ENCODE peak calls at places on chromosomes 4 and X, in four cellular contexts. V is NCI-H460, J is Ammon's horn, N is NCI-H2081. R is an unnamed sample.

GRCh38 chrX:18997916-18998315 is 14.0 kb upstream of the PHKA2 start:
- DNase-seq in V (no peak), J (no peak), N (no peak), R (no peak)

GRCh38 chr4:3070709-3071500 is 3.4 kb downstream of the HTT-AS start:
- DNase-seq in N (no peak), V (no peak), J (no peak), R (no peak)

GRCh38 chr4:20829958-20830357 is 129.7 kb downstream of the PACRGL start:
- DNase-seq in V (no peak), J (no peak), N (no peak), R (no peak)

GRCh38 chrX:23403849-23404248 is 69.2 kb downstream of the PTCHD1 start:
- DNase-seq in V (no peak), N (peak), J (no peak), R (no peak)

GRCh38 chr4:600166-600565 is 24.1 kb upstream of the TMEM271 start:
- DNase-seq in V (no peak), N (no peak), J (no peak), R (no peak)

GRCh38 chrX:24167719-24168472 is 18.4 kb downstream of the ZFX start:
- DNase-seq in N (no peak), V (no peak), J (no peak), R (no peak)

GRCh38 chr4:3073158-3074077 is 920 bp downstream of the HTT-AS start:
- DNase-seq in V (no peak), J (no peak), N (no peak), R (no peak)

GRCh38 chr4:161919442-161920220 is 244.2 kb downstream of the FSTL5 start:
- DNase-seq in V (no peak), J (no peak), N (no peak), R (no peak)

GRCh38 chrX:44483965-44484606 is 58.6 kb downstream of the FUNDC1 start:
- DNase-seq in V (no peak), J (no peak), N (no peak), R (no peak)

GRCh38 chrX:153708415-153708814 is 15.8 kb downstream of the BCAP31 start:
- DNase-seq in V (peak), J (peak), N (peak), R (no peak)

GRCh38 chr4:38178666-38178995 is 218.4 kb downstream of the PTTG2 start:
- DNase-seq in J (no peak), V (no peak), N (no peak), R (no peak)

GRCh38 chrX:1582686-1583437 is 8.5 kb upstream of the AKAP17A start:
- DNase-seq in J (no peak), N (no peak), V (no peak), R (no peak)

GRCh38 chrX:103066606-103067005 is 2.6 kb upstream of the BEX1 start:
- DNase-seq in V (no peak), J (no peak), N (no peak), R (no peak)

GRCh38 chr4:122403860-122404259 is 25.0 kb downstream of the ADAD1 start:
- DNase-seq in J (no peak), V (no peak), N (no peak), R (no peak)

GRCh38 chrX:153515435-153515834 is 2.0 kb upstream of the ATP2B3 start:
- DNase-seq in N (no peak), V (no peak), J (no peak), R (no peak)

GRCh38 chr4:56731857-56732256 is 50.8 kb upstream of the HOPX start:
- DNase-seq in N (no peak), V (no peak), J (no peak), R (no peak)

GRCh38 chrX:119015407-119016242 is 41.2 kb downstream of the LONRF3 start:
- DNase-seq in J (no peak), N (no peak), V (peak), R (no peak)

GRCh38 chr4:3136454-3136853 is 62.0 kb downstream of the HTT start:
- DNase-seq in V (no peak), N (no peak), J (no peak), R (no peak)

R was measured in NCI-H446 treated with DMSO at 0.1 percent for 48 hours.